ENCODE peak calls at places on chromosomes 16 and 17, in seven cellular contexts. B is HCT116, S is SK-N-SH, K is K562, Y is H1, O is GM12878, T is HepG2. I is an unnamed sample.

GRCh38 chr16:72284042-72284789 is 112.3 kb upstream of the PMFBP1 start:
- DNase-seq in Y (no peak), S (no peak), K (no peak), T (no peak), B (no peak), O (no peak), I (no peak)

GRCh38 chr16:84323626-84324025 is 28.9 kb downstream of the WFDC1 start:
- DNase-seq in B (no peak), S (no peak), O (no peak), T (no peak), Y (no peak), K (no peak), I (no peak)

GRCh38 chr16:30934827-30935557 is 11.6 kb downstream of the FBXL19 start:
- DNase-seq in T (peak; percentile 70), Y (no peak), K (peak; percentile 70), S (peak; percentile 64), B (no peak), O (no peak), I (no peak)

GRCh38 chr16:55401036-55401435 is 77.0 kb downstream of the IRX6 start:
- DNase-seq in T (no peak), Y (no peak), K (no peak), B (no peak), S (no peak), O (no peak), I (no peak)

GRCh38 chr16:48276102-48276501 is 28.8 kb upstream of the ABCC11 start:
- DNase-seq in Y (no peak), S (no peak), T (peak; percentile 18), B (no peak), K (no peak), O (no peak), I (no peak)

GRCh38 chr17:16106161-16106891 is 106.7 kb downstream of the TTC19 start:
- DNase-seq in S (no peak), T (peak; percentile 12), Y (no peak), B (no peak), O (no peak), K (peak; percentile 10), I (no peak)

GRCh38 chr16:81237942-81238295 is 570 bp upstream of the BCO1 start:
- DNase-seq in S (no peak), B (no peak), T (no peak), Y (no peak), K (no peak), O (no peak), I (no peak)

GRCh38 chr16:80303691-80304090 is 237.1 kb upstream of the DYNLRB2 start:
- DNase-seq in B (no peak), Y (no peak), S (no peak), O (no peak), K (no peak), T (no peak), I (no peak)

GRCh38 chr16:9665851-9666271 is 516.4 kb downstream of the GRIN2A start:
- DNase-seq in B (peak; percentile 34), S (no peak), T (no peak), Y (no peak), K (no peak), O (no peak), I (no peak)

GRCh38 chr17:49815761-49816281 is 27.3 kb downstream of the KAT7 start:
- DNase-seq in S (no peak), T (no peak), B (no peak), K (no peak), Y (peak; percentile 58), O (no peak), I (no peak)

GRCh38 chr16:4558026-4558425 is 1.9 kb downstream of the C16orf96 start:
- DNase-seq in B (no peak), K (peak; percentile 37), T (no peak), S (no peak), O (no peak), Y (no peak), I (no peak)

GRCh38 chr16:54630284-54630967 is 300.2 kb upstream of the IRX5 start:
- DNase-seq in O (no peak), Y (no peak), T (no peak), S (no peak), B (no peak), K (no peak), I (no peak)

GRCh38 chr17:14515015-14515414 is 214.1 kb downstream of the HS3ST3B1 start:
- DNase-seq in B (no peak), S (no peak), Y (no peak), O (no peak), T (no peak), K (no peak), I (peak; percentile 42)

GRCh38 chr17:67421869-67422273 is 44.8 kb downstream of the PITPNC1 start:
- DNase-seq in K (no peak), Y (no peak), O (peak; percentile 61), B (peak; percentile 100), S (no peak), T (peak; percentile 39), I (no peak)

GRCh38 chr16:10153993-10154788 is 28.0 kb downstream of the GRIN2A start:
- DNase-seq in Y (no peak), B (no peak), K (no peak), T (no peak), O (no peak), S (no peak), I (no peak)

GRCh38 chr17:53659181-53659580 is 163.5 kb upstream of the KIF2B start:
- DNase-seq in T (no peak), K (peak; percentile 14), S (no peak), B (no peak), Y (no peak), O (no peak), I (no peak)

GRCh38 chr17:56779898-56780777 is 53.6 kb downstream of the C17orf67 start:
- DNase-seq in K (peak; percentile 81), T (peak; percentile 67), B (peak; percentile 69), O (no peak), Y (peak; percentile 36), S (peak; percentile 93), I (peak; percentile 85)

GRCh38 chr17:43416998-43417891 is 18.5 kb downstream of the ARL4D start:
- DNase-seq in Y (no peak), B (no peak), O (no peak), K (no peak), T (no peak), S (no peak), I (no peak)

GRCh38 chr17:60729854-60730253 is 52.2 kb downstream of the BCAS3 start:
- DNase-seq in T (peak; percentile 94), B (no peak), S (no peak), O (no peak), Y (no peak), K (no peak), I (no peak)

GRCh38 chr17:436571-436970 is 84.0 kb upstream of the RPH3AL start:
- DNase-seq in B (no peak), O (no peak), T (no peak), K (no peak), S (no peak), Y (no peak), I (no peak)

DNA sequence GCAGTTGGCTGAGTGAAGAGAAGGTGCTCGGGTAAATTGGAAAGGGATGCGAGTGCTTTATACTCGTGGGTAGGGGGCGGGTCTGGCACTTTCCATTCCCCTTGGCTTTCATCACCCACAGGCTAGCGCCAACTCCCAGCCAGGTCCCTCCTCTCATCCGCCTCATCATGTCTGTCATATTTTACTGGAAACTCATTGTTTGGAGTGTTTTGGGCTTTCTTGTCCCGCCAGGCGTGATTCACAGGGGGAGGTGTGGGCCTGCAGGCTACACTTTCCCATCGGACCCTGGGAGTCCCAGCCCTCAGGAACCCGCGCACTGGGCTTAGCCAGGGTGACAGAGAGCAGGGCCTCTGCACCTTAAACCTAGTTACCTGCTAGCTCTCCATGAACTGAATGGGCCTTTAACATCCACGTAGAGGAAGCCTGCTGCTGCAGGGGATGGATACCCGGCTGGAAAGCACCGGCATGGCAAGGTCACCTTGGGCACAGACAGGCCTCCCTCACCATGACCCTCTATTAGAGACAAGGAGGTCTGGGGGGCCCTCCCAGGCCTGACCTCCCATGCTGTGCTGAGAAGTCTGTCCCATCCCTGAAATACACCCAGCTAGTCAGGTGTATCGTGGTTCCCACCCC is at the start of gene KRT14:
- DNase-seq in K (no peak), T (no peak), Y (no peak), O (no peak), B (no peak), S (no peak), I (no peak)
- TF ChIP-seq JUND in K (no peak), T (no peak), Y (no peak), O (no peak), B (no peak), S (no peak), I (no peak)

DNA sequence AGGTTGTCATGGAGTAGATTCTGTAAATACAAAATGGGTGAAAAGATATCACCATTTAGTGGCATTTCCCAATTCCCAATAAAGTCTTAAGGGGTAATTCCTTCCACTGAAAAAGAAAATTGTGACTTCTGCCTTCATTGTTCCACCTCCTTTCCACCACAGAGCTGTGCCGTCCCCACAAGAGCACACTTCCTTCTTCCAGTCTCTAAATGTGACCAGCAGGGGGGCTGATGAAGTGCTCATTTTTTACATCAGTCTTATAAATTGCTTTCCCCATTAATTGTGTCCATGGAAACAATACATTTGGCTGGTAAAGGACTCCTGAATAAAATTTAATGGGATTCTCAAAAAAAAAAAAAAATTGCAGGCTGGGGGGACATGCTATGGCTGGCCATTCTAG is 260.8 kb upstream of the PSMD7 start:
- DNase-seq in T (peak; percentile 12), S (peak; percentile 62), K (peak; percentile 19), Y (no peak), B (peak; percentile 7), O (no peak), I (no peak)
- TF ChIP-seq JUND in T (no peak), S (no peak), K (no peak), Y (no peak), B (no peak), O (no peak), I (no peak)

DNA sequence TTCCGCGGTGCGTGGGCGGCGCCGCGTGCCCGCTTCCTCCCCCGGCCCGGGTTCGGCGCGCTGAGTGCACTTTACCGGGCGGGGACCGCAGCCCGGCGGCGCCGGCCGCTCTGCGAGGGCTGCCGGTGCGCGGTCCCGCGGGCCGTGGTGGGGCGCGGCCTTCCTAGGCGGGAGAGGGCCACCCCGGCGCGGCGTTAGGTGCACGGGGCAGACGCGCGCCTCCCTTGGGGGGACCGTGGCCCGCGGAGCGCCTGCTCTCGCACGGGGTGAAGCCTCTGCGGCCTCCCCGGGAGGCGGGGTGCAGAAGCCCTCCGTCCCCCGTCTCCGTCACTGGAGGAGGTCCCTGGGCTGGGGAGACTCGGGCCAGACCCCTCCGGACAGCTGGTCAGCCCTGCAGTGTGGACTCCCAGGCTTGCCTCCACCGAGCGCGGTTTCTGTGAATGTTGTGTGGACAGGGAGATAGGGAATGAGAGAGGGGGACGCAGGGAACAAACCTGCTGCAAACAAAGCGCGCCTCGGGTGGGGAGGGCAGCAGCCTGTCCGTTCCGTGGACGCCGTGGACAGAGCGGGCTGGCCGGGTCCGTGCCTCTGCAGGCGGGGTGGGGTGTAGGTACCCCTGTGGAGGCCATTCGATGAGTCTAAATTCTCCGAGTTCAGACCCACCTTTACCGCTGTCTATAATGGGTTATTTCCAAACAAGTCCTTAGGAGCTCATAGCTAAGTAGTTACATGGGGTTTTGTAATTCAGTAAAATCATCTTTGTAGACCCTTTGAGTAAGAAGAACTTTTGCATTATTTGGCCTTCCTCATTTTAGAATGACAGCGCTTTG is 721 bp downstream of the TBCD start:
- DNase-seq in B (no peak), T (no peak), K (peak; percentile 57), Y (no peak), S (peak; percentile 84), O (no peak), I (peak; percentile 67)
- TF ChIP-seq JUND in B (no peak), T (no peak), K (no peak), Y (no peak), S (no peak), O (no peak), I (no peak)

GRCh38 chr17:74296548-74296936 is 22.5 kb downstream of the DNAI2 start:
- DNase-seq in T (peak; percentile 65), Y (peak; percentile 23), O (no peak), K (peak; percentile 87), B (peak; percentile 57), S (peak; percentile 76), I (peak; percentile 62)
- TF ChIP-seq JUND in T (no peak), Y (no peak), O (no peak), K (peak; percentile 73), B (no peak), S (no peak), I (no peak)

GRCh38 chr16:85798283-85798776 is 1.0 kb downstream of the EMC8 start:
- DNase-seq in T (peak; percentile 77), O (no peak), S (no peak), Y (no peak), K (peak; percentile 34), B (no peak), I (no peak)
- TF ChIP-seq JUND in T (no peak), O (no peak), S (no peak), Y (no peak), K (no peak), B (no peak), I (no peak)

I was measured in T47D.